ENCODE peak calls at places on chromosomes 4 and X, in seven cellular contexts. Y is stimulated activated CD8-positive, alpha-beta memory T cell treated with anti-CD3 and anti-CD28 coated beads, Interleukin-7, amount 100 ng/mL, for 1 hour; P is naive B cell; F is activated effector memory CD4-positive, alpha-beta T cell treated with Interleukin-2 at 50 U/mL for 16 hours; X is mammary epithelial cell; O is RCC 7860; D is aorta. W is an unnamed sample.

GRCh38 chrX:87299563-87300160 is 217.9 kb upstream of the KLHL4 start:
- DNase-seq in D (no peak), O (no peak), P (no peak), X (peak), Y (no peak), F (no peak), W (no peak)

GRCh38 chr4:183118585-183118984 is 19.5 kb downstream of the WWC2 start:
- DNase-seq in F (no peak), X (peak), D (no peak), Y (no peak), P (no peak), O (peak), W (peak)

GRCh38 chr4:173370130-173370476 is 651 bp upstream of the SAP30 start:
- DNase-seq in P (no peak), F (no peak), O (no peak), Y (no peak), D (peak), X (no peak), W (no peak)

GRCh38 chr4:53962516-53963225 is 101.7 kb downstream of the CHIC2 start:
- DNase-seq in O (peak), Y (no peak), X (peak), D (no peak), P (no peak), F (no peak), W (no peak)

GRCh38 chr4:17597517-17597916 is 16.9 kb upstream of the MED28 start:
- DNase-seq in O (no peak), X (peak), Y (no peak), D (no peak), F (no peak), P (no peak), W (peak)

GRCh38 chr4:90121961-90122748 is 5.0 kb upstream of the CCSER1 start:
- DNase-seq in X (peak), P (no peak), D (no peak), Y (no peak), F (no peak), O (no peak), W (no peak)

GRCh38 chr4:153137168-153137567 is 67.1 kb upstream of the TRIM2 start:
- DNase-seq in X (peak), F (no peak), P (no peak), D (peak), Y (no peak), O (peak), W (no peak)

GRCh38 chr4:4436244-4436823 is 49.4 kb downstream of the NSG1 start:
- DNase-seq in D (no peak), Y (no peak), F (no peak), X (no peak), O (no peak), P (no peak), W (no peak)

GRCh38 chr4:22635692-22636091 is 57.0 kb upstream of the GBA3 start:
- DNase-seq in X (no peak), Y (no peak), D (no peak), F (no peak), P (no peak), O (no peak), W (no peak)

GRCh38 chr4:81786063-81786763 is 314.5 kb upstream of the RASGEF1B start:
- DNase-seq in Y (no peak), F (no peak), X (no peak), D (no peak), P (no peak), O (peak), W (no peak)

GRCh38 chr4:48021086-48021485 is 4.5 kb downstream of the NIPAL1 start:
- DNase-seq in O (no peak), D (no peak), X (no peak), Y (no peak), P (no peak), F (no peak), W (no peak)

GRCh38 chrX:107542500-107542899 is 85.8 kb upstream of the PRPS1 start:
- DNase-seq in D (no peak), O (no peak), Y (no peak), P (no peak), X (peak), F (no peak), W (peak)

GRCh38 chr4:8353912-8354453 is 84.4 kb downstream of the HTRA3 start:
- DNase-seq in Y (no peak), O (peak), P (no peak), X (no peak), D (no peak), F (no peak), W (no peak)

GRCh38 chr4:142351958-142352357 is 494.1 kb downstream of the INPP4B start:
- DNase-seq in Y (no peak), P (no peak), F (no peak), O (no peak), X (no peak), D (no peak), W (no peak)

GRCh38 chr4:83436680-83437079 is 18.9 kb downstream of the HELQ start:
- DNase-seq in F (no peak), O (no peak), D (no peak), X (no peak), Y (no peak), P (no peak), W (no peak)

GRCh38 chrX:68945603-68946228 is 116.9 kb downstream of the EFNB1 start:
- DNase-seq in F (no peak), Y (no peak), O (no peak), P (no peak), D (no peak), X (no peak), W (no peak)

GRCh38 chrX:63529961-63530360 is 178.8 kb upstream of the SPIN4 start:
- DNase-seq in P (no peak), Y (no peak), F (no peak), O (no peak), X (no peak), D (no peak), W (no peak)

GRCh38 chr4:189940178-189941004 is at the start of gene FRG1:
- DNase-seq in P (peak), O (peak), X (peak), Y (peak), F (peak), D (peak), W (peak)

GRCh38 chrX:103789004-103789403 is 12.4 kb downstream of the PLP1 start:
- DNase-seq in F (no peak), Y (no peak), X (no peak), P (peak), O (no peak), D (no peak), W (no peak)

GRCh38 chr4:169253904-169254303 is 16.9 kb downstream of the SH3RF1 start:
- DNase-seq in P (no peak), O (peak), D (no peak), F (no peak), X (peak), Y (no peak), W (no peak)